ENCODE peak calls at places on chromosomes 13 and 19, in four cellular contexts. R is HepG2, W is SK-N-SH, C is H1. H is an unnamed sample.

GRCh38 chr13:112891477-112892401 is 77.3 kb upstream of the MCF2L start:
- DNase-seq in R (no peak), W (no peak), C (no peak), H (no peak)

GRCh38 chr13:110893571-110893970 is 21.3 kb downstream of the ANKRD10 start:
- DNase-seq in R (no peak), W (no peak), C (no peak), H (no peak)

GRCh38 chr19:55440411-55441105 is 2.5 kb downstream of the SHISA7 start:
- DNase-seq in R (no peak), W (peak), C (no peak), H (no peak)

GRCh38 chr19:22517496-22518411 is 95.6 kb upstream of the ZNF98 start:
- DNase-seq in R (no peak), W (peak), C (no peak), H (no peak)

GRCh38 chr13:75647126-75647784 is 11.1 kb downstream of the LMO7 start:
- DNase-seq in R (no peak), W (no peak), C (no peak), H (no peak)

GRCh38 chr13:91375119-91375729 is 23.2 kb upstream of the GPC5 start:
- DNase-seq in R (no peak), W (peak), C (no peak), H (peak)

GRCh38 chr13:27928353-27928804 is 8.6 kb downstream of the PDX1 start:
- DNase-seq in R (no peak), W (no peak), C (no peak), H (no peak)

GRCh38 chr19:55702131-55702627 is 27.2 kb downstream of the EPN1 start:
- DNase-seq in R (no peak), W (peak), C (no peak), H (no peak)

GRCh38 chr13:27403252-27403678 is 21.2 kb upstream of the GTF3A start:
- DNase-seq in R (no peak), W (no peak), C (no peak), H (no peak)

GRCh38 chr19:53982056-53982455 is 9.4 kb upstream of the CACNG6 start:
- DNase-seq in R (no peak), W (peak), C (no peak), H (peak)

GRCh38 chr13:111396457-111396856 is 76.0 kb downstream of the TEX29 start:
- DNase-seq in R (no peak), W (no peak), C (no peak), H (no peak)

GRCh38 chr19:17555929-17556813 is 722 bp downstream of the COLGALT1 start:
- DNase-seq in R (no peak), W (peak), C (no peak), H (peak)

GRCh38 chr13:29753593-29754485 is 96.6 kb downstream of the UBL3 start:
- DNase-seq in R (no peak), W (no peak), C (no peak), H (no peak)

GRCh38 chr13:26024558-26024957 is 27.3 kb downstream of the SHISA2 start:
- DNase-seq in R (no peak), W (no peak), C (no peak), H (no peak)

GRCh38 chr19:55676384-55676783 is 1.4 kb downstream of the EPN1 start:
- DNase-seq in R (no peak), W (no peak), C (no peak), H (peak)

GRCh38 chr13:35514166-35514565 is 37.7 kb upstream of the MAB21L1 start:
- DNase-seq in R (no peak), W (no peak), C (no peak), H (no peak)

GRCh38 chr13:35518337-35518736 is 41.8 kb upstream of the MAB21L1 start:
- DNase-seq in R (no peak), W (no peak), C (no peak), H (no peak)

GRCh38 chr13:35514801-35515502 is 38.5 kb upstream of the MAB21L1 start:
- DNase-seq in R (no peak), W (no peak), C (no peak), H (no peak)

GRCh38 chr13:35512271-35512920 is 35.9 kb upstream of the MAB21L1 start:
- DNase-seq in R (no peak), W (no peak), C (no peak), H (no peak)
- TF ChIP-seq JUND in R (no peak), W (peak), C (no peak), H (no peak)

DNA sequence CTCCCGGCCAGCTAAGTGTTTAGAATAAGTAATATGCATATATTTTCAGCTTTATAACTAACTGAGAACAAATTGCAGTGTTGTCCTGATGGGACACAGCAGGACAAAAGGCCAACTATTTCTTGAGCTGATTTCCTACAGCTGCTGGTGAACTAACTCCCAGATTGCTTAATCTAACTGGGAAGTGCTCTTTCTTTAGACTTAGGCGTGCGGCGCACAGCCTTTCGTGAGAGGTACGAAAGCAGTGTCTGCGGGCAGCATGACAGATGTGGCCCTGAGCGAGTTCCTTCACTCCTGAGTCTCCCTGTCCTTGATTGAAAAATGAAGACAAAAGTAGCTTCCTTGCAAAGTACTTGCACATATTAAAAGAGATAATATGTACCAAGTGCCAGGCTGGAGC is 47.3 kb upstream of the NPAS1 start:
- DNase-seq in R (no peak), W (no peak), C (no peak), H (no peak)
- TF ChIP-seq JUND in R (no peak), W (no peak), C (no peak), H (no peak)

DNA sequence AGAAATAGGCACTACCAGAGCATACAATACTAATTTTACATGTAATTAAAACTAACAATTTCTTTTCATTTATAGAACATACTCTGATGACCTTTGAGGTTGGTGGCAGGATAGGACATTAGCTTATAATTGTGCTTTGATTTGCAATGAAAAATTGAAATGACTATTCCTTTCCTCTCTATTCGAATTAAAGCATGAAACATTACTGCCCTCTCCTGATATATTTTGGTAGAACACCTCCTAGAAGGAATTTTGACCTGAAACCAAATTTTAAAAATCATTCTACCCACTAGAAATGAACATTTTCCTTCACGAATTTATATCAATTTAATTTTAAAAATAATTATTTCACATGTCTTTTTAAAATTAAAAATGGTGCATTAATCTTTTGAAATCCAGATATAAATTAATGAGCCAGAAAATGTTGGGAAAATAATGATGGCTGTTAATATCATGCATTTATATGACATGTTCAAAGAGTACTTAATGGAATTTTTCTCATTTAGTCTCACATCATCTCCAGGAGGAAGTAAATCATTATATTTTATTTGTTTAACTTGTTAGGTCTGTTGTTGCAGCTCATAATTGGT is 556.3 kb upstream of the ARGLU1 start:
- DNase-seq in R (peak), W (peak), C (no peak), H (no peak)
- TF ChIP-seq JUND in R (no peak), W (no peak), C (no peak), H (no peak)

GRCh38 chr19:35267818-35268545 is 780 bp upstream of the USF2 start:
- DNase-seq in R (no peak), W (peak), C (no peak), H (peak)
- TF ChIP-seq JUND in R (no peak), W (no peak), C (no peak), H (no peak)

DNA sequence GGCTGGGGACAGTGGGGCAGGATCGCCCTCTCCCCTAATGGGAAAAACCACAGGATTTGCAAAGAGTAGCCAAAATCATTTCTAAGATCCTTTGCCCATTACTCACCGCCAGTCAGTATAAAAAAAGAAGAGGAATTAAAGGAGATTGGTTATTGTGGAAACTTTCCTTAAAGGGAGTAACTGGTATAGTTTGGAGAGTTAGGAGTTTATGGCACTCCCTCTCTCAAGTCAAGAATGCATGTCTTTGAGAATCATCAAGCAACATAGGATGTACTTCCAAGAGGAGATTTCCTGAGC is 30.5 kb upstream of the IRS2 start:
- DNase-seq in R (no peak), W (no peak), C (no peak), H (no peak)
- TF ChIP-seq JUND in R (no peak), W (peak), C (no peak), H (no peak)

GRCh38 chr13:78325585-78325984 is 277.8 kb downstream of the POU4F1 start:
- DNase-seq in R (no peak), W (peak), C (no peak), H (peak)

GRCh38 chr13:78323040-78323439 is 280.3 kb downstream of the POU4F1 start:
- DNase-seq in R (no peak), W (no peak), C (no peak), H (no peak)

GRCh38 chr13:78319101-78319627 is 284.2 kb downstream of the POU4F1 start:
- DNase-seq in R (peak), W (peak), C (no peak), H (no peak)

GRCh38 chr13:78326608-78327007 is 276.7 kb downstream of the POU4F1 start:
- DNase-seq in R (no peak), W (peak), C (no peak), H (no peak)

GRCh38 chr13:78323848-78324247 is 279.5 kb downstream of the POU4F1 start:
- DNase-seq in R (no peak), W (no peak), C (no peak), H (no peak)
- TF ChIP-seq JUND in R (no peak), W (peak), C (no peak), H (no peak)

GRCh38 chr13:38283346-38283745 is 66.3 kb upstream of the UFM1 start:
- DNase-seq in R (no peak), W (no peak), C (no peak), H (no peak)
- TF ChIP-seq JUND in R (no peak), W (no peak), C (no peak), H (no peak)

GRCh38 chr19:45821103-45821521 is 6.0 kb upstream of the RSPH6A start:
- DNase-seq in R (no peak), W (no peak), C (no peak), H (no peak)
- TF ChIP-seq JUND in R (no peak), W (no peak), C (no peak), H (no peak)

H was measured in T47D.